ENCODE peak calls at places on chromosomes 7 and 10, in four cellular contexts. D is WTC11, E is K562, V is HepG2. O is an unnamed sample.

GRCh38 chr7:79340212-79340611 is 113.3 kb downstream of the MAGI2 start:
- DNase-seq in D (no peak), E (no peak), V (no peak), O (no peak)

GRCh38 chr10:80528901-80529300 is 8.8 kb upstream of the SH2D4B start:
- DNase-seq in D (no peak), E (no peak), V (no peak), O (no peak)

GRCh38 chr10:119443970-119444660 is 98.4 kb downstream of the RGS10 start:
- DNase-seq in D (no peak), E (peak; percentile 16), V (no peak), O (no peak)

GRCh38 chr7:43113622-43114450 is 1.4 kb downstream of the HECW1 start:
- DNase-seq in D (peak; percentile 57), E (no peak), V (no peak), O (no peak)

GRCh38 chr7:10637991-10638390 is 335.7 kb upstream of the PHF14 start:
- DNase-seq in D (no peak), E (no peak), V (no peak), O (no peak)

GRCh38 chr10:28600056-28600455 is 67.1 kb downstream of the WAC start:
- DNase-seq in D (no peak), E (no peak), V (no peak), O (no peak)

GRCh38 chr10:95408148-95408930 is 117.5 kb upstream of the PDLIM1 start:
- DNase-seq in D (no peak), E (no peak), V (no peak), O (no peak)

GRCh38 chr10:9922123-9922685 is 1095.5 kb upstream of the CELF2 start:
- DNase-seq in D (no peak), E (no peak), V (no peak), O (no peak)

GRCh38 chr7:19989906-19990305 is 216.5 kb upstream of the TMEM196 start:
- DNase-seq in D (no peak), E (no peak), V (no peak), O (no peak)

GRCh38 chr10:31622993-31623392 is 304.0 kb downstream of the ZEB1 start:
- DNase-seq in D (no peak), E (no peak), V (no peak), O (no peak)

GRCh38 chr10:55627526-55628170 is 733.4 kb downstream of the ZWINT start:
- DNase-seq in D (peak; percentile 53), E (no peak), V (no peak), O (no peak)
- TF ChIP-seq HMGXB4 in D (no peak), E (no peak), V (no peak), O (no peak)

DNA sequence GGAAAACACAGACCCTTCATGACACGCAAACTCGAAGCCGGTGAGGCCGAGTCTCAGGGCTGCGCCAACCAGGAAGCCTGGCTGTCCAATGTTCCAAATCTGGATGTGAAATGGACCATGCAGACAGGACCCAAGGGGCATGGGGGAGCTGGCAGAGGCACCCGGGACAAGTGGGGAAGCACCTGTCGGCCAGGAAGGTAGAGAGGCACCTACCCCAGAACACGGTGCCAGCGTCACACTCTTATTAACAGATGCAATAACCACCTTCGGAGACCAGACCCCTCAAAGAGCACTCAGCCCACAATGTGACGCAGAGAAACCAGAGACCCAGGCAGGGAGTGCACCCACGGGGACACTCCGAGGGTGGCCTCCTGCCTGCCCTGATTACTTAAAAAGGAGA is 88.3 kb upstream of the PDGFA start:
- DNase-seq in D (no peak), E (no peak), V (no peak), O (no peak)
- TF ChIP-seq HMGXB4 in D (no peak), E (no peak), V (no peak), O (no peak)

DNA sequence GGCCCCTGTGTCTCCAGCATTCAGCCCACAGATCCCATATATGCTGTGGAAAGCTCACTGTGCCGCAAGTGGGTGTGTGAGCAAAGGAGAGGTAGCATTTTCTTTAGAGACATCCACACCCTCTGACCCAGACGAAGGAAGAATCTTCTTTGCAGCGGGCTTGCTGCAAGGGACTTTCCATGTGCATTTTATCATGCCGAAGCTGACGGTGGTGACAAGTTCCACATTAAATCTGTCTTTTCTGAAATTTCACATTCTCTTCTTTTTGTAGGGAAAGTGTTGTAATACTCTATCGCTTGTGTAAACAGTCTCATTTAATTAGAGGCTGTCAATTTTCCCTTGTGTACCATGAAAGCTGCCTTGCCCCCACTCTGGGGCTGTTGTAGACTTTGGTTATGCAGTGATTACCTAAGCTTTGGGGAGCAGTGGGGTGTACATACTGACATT is 409.5 kb downstream of the SUGCT start:
- DNase-seq in D (no peak), E (no peak), V (no peak), O (no peak)
- TF ChIP-seq HMGXB4 in D (no peak), E (no peak), V (no peak), O (no peak)

DNA sequence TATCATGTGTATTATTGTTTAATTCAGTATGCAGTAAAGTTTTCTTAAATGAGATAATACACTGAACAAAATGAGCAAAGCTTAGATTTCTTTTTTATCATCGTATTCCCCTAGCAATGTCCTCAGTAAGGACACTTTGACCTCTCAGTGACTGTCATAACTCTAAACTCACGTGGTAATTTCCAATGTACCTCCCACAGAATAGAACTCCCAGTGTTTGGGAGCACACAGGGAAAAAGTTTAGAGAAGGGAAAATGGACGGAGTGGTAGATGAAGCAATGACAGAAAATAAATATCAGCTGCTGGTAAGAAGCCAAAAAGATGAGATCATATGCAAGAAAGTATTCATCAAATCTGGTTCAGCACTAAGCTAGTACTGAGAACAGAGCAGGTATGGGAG is 758.6 kb upstream of the KCND2 start:
- DNase-seq in D (no peak), E (no peak), V (no peak), O (no peak)
- TF ChIP-seq HMGXB4 in D (no peak), E (no peak), V (no peak), O (no peak)

GRCh38 chr10:25641576-25641975 is 292.5 kb upstream of the MYO3A start:
- DNase-seq in D (no peak), E (no peak), V (no peak), O (no peak)

GRCh38 chr10:25642736-25643135 is 291.3 kb upstream of the MYO3A start:
- DNase-seq in D (no peak), E (no peak), V (no peak), O (no peak)

DNA sequence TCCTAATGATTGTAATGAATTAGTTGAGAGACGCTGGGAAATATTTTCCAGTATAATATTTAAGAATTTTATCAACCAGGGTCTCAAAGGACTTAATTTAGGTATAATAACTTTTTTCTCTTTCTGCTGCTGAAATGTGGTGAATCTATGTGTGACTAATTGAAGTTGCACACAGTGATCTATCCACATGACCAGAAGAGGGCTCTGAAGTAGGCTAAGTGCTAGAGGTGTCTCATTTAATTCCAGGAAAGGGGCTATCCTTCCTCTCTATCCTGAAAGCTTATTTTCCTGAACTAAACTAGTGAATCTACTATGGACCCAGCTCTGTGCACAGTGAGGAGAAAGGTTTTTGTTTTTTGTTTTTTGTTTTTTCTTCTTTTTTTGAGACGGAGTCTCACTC is 294.4 kb upstream of the MYO3A start:
- DNase-seq in D (no peak), E (peak; percentile 21), V (no peak), O (no peak)
- TF ChIP-seq HMGXB4 in D (no peak), E (no peak), V (no peak), O (no peak)

GRCh38 chr7:104074529-104074928 is 85.1 kb upstream of the RELN start:
- DNase-seq in D (no peak), E (no peak), V (no peak), O (no peak)
- TF ChIP-seq HMGXB4 in D (no peak), E (no peak), V (no peak), O (no peak)

GRCh38 chr10:30553018-30553624 is 76.4 kb downstream of the LYZL2 start:
- DNase-seq in D (peak; percentile 76), E (peak; percentile 98), V (no peak), O (no peak)
- TF ChIP-seq HMGXB4 in D (no peak), E (no peak), V (no peak), O (no peak)

GRCh38 chr10:75469018-75469616 is 37.7 kb downstream of the LRMDA start:
- DNase-seq in D (no peak), E (no peak), V (peak; percentile 6), O (peak; percentile 78)
- TF ChIP-seq HMGXB4 in D (no peak), E (no peak), V (no peak), O (no peak)